ENCODE peak calls at places on chromosomes 16 and 17, in six cellular contexts. One of them, this sample, is unnamed.

GRCh38 chr16:86286991-86287640 is 223.2 kb upstream of the FOXF1 start:
- DNase-seq in AG10803: no peak
- DNase-seq in fibroblast of mammary gland: no peak
- DNase-seq in breast epithelium: no peak
- DNase-seq in cardiac muscle cell: no peak
- DNase-seq in GM12865: no peak
- DNase-seq in this sample: no peak

GRCh38 chr16:27226476-27226875 is 23.1 kb downstream of the KDM8 start:
- DNase-seq in cardiac muscle cell: no peak
- DNase-seq in fibroblast of mammary gland: no peak
- DNase-seq in GM12865: no peak
- DNase-seq in AG10803: no peak
- DNase-seq in breast epithelium: peak; percentile 56
- DNase-seq in this sample: peak; percentile 69

GRCh38 chr17:13140750-13141149 is 122.9 kb upstream of the ELAC2 start:
- DNase-seq in cardiac muscle cell: peak; percentile 13
- DNase-seq in breast epithelium: no peak
- DNase-seq in fibroblast of mammary gland: no peak
- DNase-seq in GM12865: no peak
- DNase-seq in AG10803: peak; percentile 27
- DNase-seq in this sample: no peak

GRCh38 chr16:31050280-31051030 is 17.1 kb downstream of the STX4 start:
- DNase-seq in GM12865: no peak
- DNase-seq in AG10803: peak; percentile 50
- DNase-seq in fibroblast of mammary gland: no peak
- DNase-seq in cardiac muscle cell: no peak
- DNase-seq in breast epithelium: no peak
- DNase-seq in this sample: no peak

GRCh38 chr17:50440172-50440837 is 14.3 kb downstream of the ACSF2 start:
- DNase-seq in cardiac muscle cell: no peak
- DNase-seq in GM12865: no peak
- DNase-seq in AG10803: no peak
- DNase-seq in fibroblast of mammary gland: no peak
- DNase-seq in breast epithelium: peak; percentile 56
- DNase-seq in this sample: no peak

GRCh38 chr17:81939881-81940385 is 2.8 kb upstream of the PYCR1 start:
- DNase-seq in cardiac muscle cell: peak; percentile 54
- DNase-seq in GM12865: no peak
- DNase-seq in fibroblast of mammary gland: peak; percentile 21
- DNase-seq in AG10803: peak; percentile 67
- DNase-seq in breast epithelium: no peak
- DNase-seq in this sample: no peak

GRCh38 chr16:84816023-84816422 is 3.8 kb upstream of the CRISPLD2 start:
- DNase-seq in GM12865: no peak
- DNase-seq in cardiac muscle cell: no peak
- DNase-seq in breast epithelium: no peak
- DNase-seq in AG10803: no peak
- DNase-seq in fibroblast of mammary gland: no peak
- DNase-seq in this sample: no peak

GRCh38 chr16:70018254-70018653 is 67.1 kb downstream of the CLEC18A start:
- DNase-seq in fibroblast of mammary gland: peak; percentile 30
- DNase-seq in AG10803: peak; percentile 4
- DNase-seq in breast epithelium: no peak
- DNase-seq in GM12865: peak; percentile 15
- DNase-seq in cardiac muscle cell: peak; percentile 2
- DNase-seq in this sample: peak; percentile 33

GRCh38 chr17:21313320-21313719 is 28.8 kb downstream of the MAP2K3 start:
- DNase-seq in cardiac muscle cell: no peak
- DNase-seq in AG10803: no peak
- DNase-seq in breast epithelium: no peak
- DNase-seq in GM12865: no peak
- DNase-seq in fibroblast of mammary gland: no peak
- DNase-seq in this sample: no peak

GRCh38 chr16:1112506-1113184 is 16.6 kb upstream of the C1QTNF8 start:
- DNase-seq in cardiac muscle cell: no peak
- DNase-seq in fibroblast of mammary gland: no peak
- DNase-seq in AG10803: no peak
- DNase-seq in GM12865: no peak
- DNase-seq in breast epithelium: no peak
- DNase-seq in this sample: no peak

GRCh38 chr17:38463451-38463858 is 35.2 kb downstream of the ARHGAP23 start:
- DNase-seq in breast epithelium: no peak
- DNase-seq in fibroblast of mammary gland: no peak
- DNase-seq in cardiac muscle cell: no peak
- DNase-seq in GM12865: no peak
- DNase-seq in AG10803: no peak
- DNase-seq in this sample: peak; percentile 47

GRCh38 chr17:80724723-80725388 is 180.2 kb downstream of the RPTOR start:
- DNase-seq in AG10803: peak; percentile 78
- DNase-seq in GM12865: no peak
- DNase-seq in fibroblast of mammary gland: peak; percentile 90
- DNase-seq in breast epithelium: no peak
- DNase-seq in cardiac muscle cell: peak; percentile 79
- DNase-seq in this sample: peak; percentile 58

GRCh38 chr17:82949984-82950383 is 110.2 kb upstream of the ZNF750 start:
- DNase-seq in fibroblast of mammary gland: no peak
- DNase-seq in breast epithelium: no peak
- DNase-seq in cardiac muscle cell: no peak
- DNase-seq in AG10803: no peak
- DNase-seq in GM12865: no peak
- DNase-seq in this sample: no peak

DNA sequence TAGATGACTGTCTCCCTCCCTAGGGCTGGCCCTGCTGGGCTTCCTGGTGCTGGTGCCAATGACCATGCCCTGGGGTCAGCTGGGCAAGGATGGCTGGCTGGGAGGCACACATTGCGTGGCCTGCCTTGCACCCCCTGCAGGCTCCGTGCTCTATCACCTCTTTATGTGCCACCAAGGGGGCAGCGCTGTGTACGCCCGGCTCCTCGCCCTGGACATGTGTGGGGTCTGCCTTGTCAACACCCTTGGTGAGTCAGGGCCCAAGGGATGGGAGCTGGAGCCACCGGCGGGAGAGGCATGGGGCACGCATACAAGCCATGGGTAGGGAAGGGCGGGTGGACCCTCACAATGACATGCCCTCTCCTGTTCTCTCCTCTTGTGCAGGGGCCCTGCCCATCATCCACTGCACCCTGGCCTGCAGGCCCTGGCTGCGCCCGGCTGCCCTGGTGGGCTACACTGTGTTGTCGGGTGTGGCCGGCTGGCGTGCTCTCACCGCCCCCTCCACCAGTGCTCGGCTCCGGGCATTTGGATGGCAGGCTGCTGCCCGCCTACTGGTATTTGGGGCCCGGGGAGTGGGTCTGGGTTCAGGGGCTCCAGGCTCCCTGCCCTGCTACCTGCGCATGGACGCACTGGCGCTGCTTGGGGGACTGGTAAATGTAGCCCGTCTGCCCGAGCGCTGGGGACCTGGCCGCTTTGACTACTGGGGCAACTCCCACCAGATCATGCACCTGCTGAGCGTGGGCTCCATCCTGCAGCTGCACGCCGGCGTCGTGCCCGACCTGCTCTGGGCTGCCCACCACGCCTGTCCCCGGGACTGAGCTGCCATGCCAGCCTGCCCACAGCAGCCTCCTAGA is 2.2 kb downstream of the PAQR4 start:
- DNase-seq in breast epithelium: no peak
- DNase-seq in cardiac muscle cell: no peak
- DNase-seq in GM12865: no peak
- DNase-seq in fibroblast of mammary gland: no peak
- DNase-seq in AG10803: no peak
- DNase-seq in this sample: no peak
- H3K4me3 ChIP-seq in breast epithelium: no peak overlapping the region
- H3K4me3 ChIP-seq in cardiac muscle cell: no peak overlapping the region
- H3K4me3 ChIP-seq in GM12865: no peak overlapping the region
- H3K4me3 ChIP-seq in fibroblast of mammary gland: no peak overlapping the region
- H3K4me3 ChIP-seq in AG10803: no peak overlapping the region
- H3K4me3 ChIP-seq in this sample: no peak overlapping the region

GRCh38 chr17:31394544-31394943 is 3.1 kb downstream of the RAB11FIP4 start:
- DNase-seq in cardiac muscle cell: peak; percentile 85
- DNase-seq in breast epithelium: no peak
- DNase-seq in fibroblast of mammary gland: peak; percentile 63
- DNase-seq in AG10803: peak; percentile 67
- DNase-seq in GM12865: peak; percentile 61
- DNase-seq in this sample: peak; percentile 68
- TF ChIP-seq CTCF in cardiac muscle cell: no peak
- TF ChIP-seq CTCF in breast epithelium: no peak
- TF ChIP-seq CTCF in fibroblast of mammary gland: no peak
- TF ChIP-seq CTCF in AG10803: no peak
- TF ChIP-seq CTCF in GM12865: no peak
- TF ChIP-seq CTCF in this sample: no peak

GRCh38 chr17:55059724-55060123 is 91.2 kb downstream of the STXBP4 start:
- DNase-seq in cardiac muscle cell: no peak
- DNase-seq in fibroblast of mammary gland: no peak
- DNase-seq in AG10803: no peak
- DNase-seq in breast epithelium: no peak
- DNase-seq in GM12865: no peak
- DNase-seq in this sample: no peak

GRCh38 chr17:55056530-55056929 is 88.0 kb downstream of the STXBP4 start:
- DNase-seq in fibroblast of mammary gland: no peak
- DNase-seq in breast epithelium: no peak
- DNase-seq in cardiac muscle cell: peak; percentile 11
- DNase-seq in GM12865: no peak
- DNase-seq in AG10803: no peak
- DNase-seq in this sample: peak; percentile 25

GRCh38 chr17:55054429-55054828 is 85.9 kb downstream of the STXBP4 start:
- DNase-seq in GM12865: no peak
- DNase-seq in AG10803: no peak
- DNase-seq in breast epithelium: no peak
- DNase-seq in fibroblast of mammary gland: no peak
- DNase-seq in cardiac muscle cell: no peak
- DNase-seq in this sample: no peak

GRCh38 chr17:55057184-55057583 is 88.6 kb downstream of the STXBP4 start:
- DNase-seq in cardiac muscle cell: no peak
- DNase-seq in fibroblast of mammary gland: no peak
- DNase-seq in AG10803: no peak
- DNase-seq in breast epithelium: no peak
- DNase-seq in GM12865: no peak
- DNase-seq in this sample: no peak

DNA sequence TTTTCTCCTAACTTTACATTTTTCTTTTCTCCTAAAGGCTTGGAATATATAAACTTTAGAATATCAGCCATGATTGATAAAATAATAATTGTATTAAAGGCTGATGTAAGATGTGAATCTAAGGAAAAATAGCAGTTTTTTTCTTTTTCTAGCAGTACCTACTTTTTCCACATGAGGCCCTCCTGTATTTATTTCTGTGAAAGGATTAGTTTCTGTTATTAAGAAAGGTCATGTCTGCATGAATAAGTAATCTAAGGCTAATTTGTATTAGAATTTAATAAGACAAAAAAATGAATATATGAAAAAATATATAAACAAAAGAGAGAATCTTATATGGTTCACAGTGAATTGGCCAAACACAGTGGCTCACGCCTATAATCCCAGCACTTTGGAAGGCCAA is 85.3 kb downstream of the STXBP4 start:
- DNase-seq in breast epithelium: no peak
- DNase-seq in fibroblast of mammary gland: peak; percentile 16
- DNase-seq in cardiac muscle cell: peak; percentile 31
- DNase-seq in AG10803: no peak
- DNase-seq in GM12865: no peak
- DNase-seq in this sample: peak; percentile 24
- H3K4me3 ChIP-seq in breast epithelium: no peak overlapping the region
- H3K4me3 ChIP-seq in fibroblast of mammary gland: no peak overlapping the region
- H3K4me3 ChIP-seq in cardiac muscle cell: no peak overlapping the region
- H3K4me3 ChIP-seq in AG10803: no peak overlapping the region
- H3K4me3 ChIP-seq in GM12865: no peak overlapping the region
- H3K4me3 ChIP-seq in this sample: no peak overlapping the region

GRCh38 chr16:12758031-12758669 is 45.5 kb downstream of the CPPED1 start:
- DNase-seq in breast epithelium: no peak
- DNase-seq in fibroblast of mammary gland: no peak
- DNase-seq in cardiac muscle cell: no peak
- DNase-seq in GM12865: no peak
- DNase-seq in AG10803: no peak
- DNase-seq in this sample: no peak
- TF ChIP-seq CTCF in breast epithelium: no peak
- TF ChIP-seq CTCF in fibroblast of mammary gland: no peak
- TF ChIP-seq CTCF in cardiac muscle cell: no peak
- TF ChIP-seq CTCF in GM12865: no peak
- TF ChIP-seq CTCF in AG10803: no peak
- TF ChIP-seq CTCF in this sample: no peak

DNA sequence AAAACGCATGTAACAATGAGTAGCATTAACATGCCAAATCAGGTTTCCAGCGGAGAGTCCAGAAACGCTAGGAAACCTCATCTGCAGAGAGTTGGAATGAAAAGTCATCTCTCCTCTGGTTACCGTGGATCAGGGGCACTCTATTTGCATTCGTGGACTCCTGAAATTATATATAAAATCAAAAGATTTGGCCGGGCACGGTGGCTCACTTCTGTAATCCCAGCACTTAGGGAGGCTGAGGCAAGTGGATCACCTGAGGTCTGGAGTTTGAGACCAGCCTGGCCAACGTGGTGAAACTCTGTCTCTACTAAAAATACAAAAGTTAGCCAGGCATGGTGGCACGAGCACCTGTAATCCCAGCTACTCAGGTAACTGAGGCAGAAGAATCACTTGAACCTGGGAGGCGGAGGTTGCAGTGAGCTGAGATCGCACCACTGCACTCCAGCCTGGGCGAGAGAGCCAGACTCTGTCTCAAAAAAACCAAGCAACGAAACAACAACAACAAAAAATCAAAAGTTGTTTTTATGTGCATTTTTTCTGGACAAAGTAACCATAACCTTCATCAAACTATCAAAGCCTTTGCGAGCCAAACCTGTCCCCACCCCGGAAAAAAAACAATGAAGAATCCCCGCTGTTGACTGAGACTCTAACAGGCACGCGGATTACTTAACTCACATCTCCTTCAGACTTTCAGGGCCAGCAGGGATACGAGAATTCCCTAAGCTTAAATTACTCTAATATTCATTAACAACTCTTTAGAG is 79.7 kb upstream of the CREBBP start:
- DNase-seq in breast epithelium: no peak
- DNase-seq in cardiac muscle cell: no peak
- DNase-seq in AG10803: no peak
- DNase-seq in fibroblast of mammary gland: no peak
- DNase-seq in GM12865: no peak
- DNase-seq in this sample: peak; percentile 32
- H3K4me3 ChIP-seq in breast epithelium: peak overlapping the region; percentile 44
- H3K4me3 ChIP-seq in cardiac muscle cell: no peak overlapping the region
- H3K4me3 ChIP-seq in AG10803: peak overlapping the region; percentile 61
- H3K4me3 ChIP-seq in fibroblast of mammary gland: peak overlapping the region; percentile 44
- H3K4me3 ChIP-seq in GM12865: no peak overlapping the region
- H3K4me3 ChIP-seq in this sample: peak overlapping the region; percentile 44

This sample was measured in epithelial cell of esophagus.